ENCODE peak calls at places on chromosomes 4 and X, in five cellular contexts. Z is astrocyte of the spinal cord, R is fibroblast of pulmonary artery, I is lung, H is lower leg skin. L is an unnamed sample.

GRCh38 chrX:21960569-21960968 is 20.1 kb downstream of the SMS start:
- DNase-seq in Z (no peak), R (peak), I (no peak), H (no peak), L (no peak)

GRCh38 chr4:68929076-68929737 is 22.4 kb downstream of the UGT2A3 start:
- DNase-seq in Z (no peak), R (no peak), I (no peak), H (no peak), L (no peak)

GRCh38 chrX:153703036-153703370 is 15.3 kb downstream of the SLC6A8 start:
- DNase-seq in Z (peak), R (peak), I (no peak), H (no peak), L (peak)

GRCh38 chr4:89299153-89299789 is 8.3 kb downstream of the GPRIN3 start:
- DNase-seq in Z (no peak), R (no peak), I (no peak), H (no peak), L (no peak)

GRCh38 chrX:30313322-30313721 is 4.1 kb upstream of the NR0B1 start:
- DNase-seq in Z (no peak), R (no peak), I (no peak), H (no peak), L (no peak)

GRCh38 chrX:101190736-101191135 is 28.9 kb upstream of the DRP2 start:
- DNase-seq in Z (no peak), R (no peak), I (no peak), H (no peak), L (no peak)

GRCh38 chrX:120213438-120214265 is 37.0 kb upstream of the ZBTB33 start:
- DNase-seq in Z (peak), R (peak), I (peak), H (peak), L (peak)

GRCh38 chrX:118286066-118286758 is 59.7 kb upstream of the WDR44 start:
- DNase-seq in Z (no peak), R (peak), I (no peak), H (no peak), L (peak)

GRCh38 chr4:185566425-185566824 is 31.1 kb upstream of the PDLIM3 start:
- DNase-seq in Z (no peak), R (peak), I (no peak), H (no peak), L (no peak)

GRCh38 chr4:41776466-41776865 is 27.9 kb upstream of the PHOX2B start:
- DNase-seq in Z (no peak), R (no peak), I (no peak), H (no peak), L (no peak)

GRCh38 chrX:96837808-96838207 is 45.9 kb upstream of the RPA4 start:
- DNase-seq in Z (peak), R (peak), I (no peak), H (no peak), L (peak)

GRCh38 chr4:180455226-180455625 is 1788.0 kb upstream of the TENM3 start:
- DNase-seq in Z (no peak), R (no peak), I (no peak), H (no peak), L (no peak)

GRCh38 chr4:8188085-8188484 is 11.0 kb upstream of the SH3TC1 start:
- DNase-seq in Z (peak), R (no peak), I (no peak), H (no peak), L (no peak)
- TF ChIP-seq CTCF in Z (no peak), R (no peak), I (no peak), H (no peak), L (no peak)

GRCh38 chr4:3371038-3371437 is 70.7 kb upstream of the HGFAC start:
- DNase-seq in Z (peak), R (peak), I (no peak), H (no peak), L (peak)

GRCh38 chr4:3372933-3373465 is 68.8 kb upstream of the HGFAC start:
- DNase-seq in Z (peak), R (no peak), I (peak), H (peak), L (no peak)

GRCh38 chr4:3372264-3372932 is 69.4 kb upstream of the HGFAC start:
- DNase-seq in Z (no peak), R (no peak), I (no peak), H (no peak), L (no peak)

GRCh38 chr4:3369781-3370660 is 71.7 kb upstream of the HGFAC start:
- DNase-seq in Z (peak), R (peak), I (no peak), H (peak), L (peak)

DNA sequence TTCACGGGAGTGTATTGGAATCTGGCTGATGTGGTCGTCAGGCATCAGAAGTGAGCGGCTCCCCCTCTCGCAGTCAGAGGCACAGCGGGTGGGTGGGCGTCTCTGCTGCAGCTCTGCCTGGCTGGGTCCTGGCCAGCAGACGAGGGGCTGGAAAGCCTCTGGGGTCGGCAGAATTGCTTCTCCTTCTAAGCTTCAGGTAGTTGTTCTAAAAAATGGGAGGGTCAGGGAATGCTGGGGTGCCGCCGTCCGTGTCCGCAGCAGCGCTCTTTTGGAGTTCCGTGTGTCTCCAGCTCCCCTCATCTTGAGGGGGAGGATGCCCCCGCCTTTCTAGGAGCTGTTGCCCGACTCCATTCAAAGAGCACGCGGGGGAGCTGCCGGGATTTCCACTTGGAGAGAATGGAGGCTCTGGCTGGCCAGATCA is 70.2 kb upstream of the HGFAC start:
- DNase-seq in Z (no peak), R (peak), I (no peak), H (no peak), L (no peak)
- H3K4me3 ChIP-seq in Z (peak), R (peak), I (no peak), H (no peak), L (peak)

GRCh38 chr4:44738615-44739014 is 12.3 kb upstream of the GNPDA2 start:
- DNase-seq in Z (peak), R (no peak), I (no peak), H (no peak), L (peak)
- TF ChIP-seq CTCF in Z (peak), R (no peak), I (no peak), H (no peak), L (peak)

GRCh38 chr4:107600456-107600855 is 119.6 kb downstream of the PAPSS1 start:
- DNase-seq in Z (peak), R (peak), I (no peak), H (no peak), L (peak)

GRCh38 chr4:107603430-107603829 is 116.6 kb downstream of the PAPSS1 start:
- DNase-seq in Z (peak), R (peak), I (no peak), H (no peak), L (no peak)

GRCh38 chr4:107599841-107600240 is 120.2 kb downstream of the PAPSS1 start:
- DNase-seq in Z (no peak), R (no peak), I (no peak), H (no peak), L (no peak)

GRCh38 chr4:107600993-107601392 is 119.0 kb downstream of the PAPSS1 start:
- DNase-seq in Z (no peak), R (no peak), I (no peak), H (no peak), L (no peak)
- H3K4me3 ChIP-seq in Z (no peak), R (no peak), I (no peak), H (no peak), L (no peak)

DNA sequence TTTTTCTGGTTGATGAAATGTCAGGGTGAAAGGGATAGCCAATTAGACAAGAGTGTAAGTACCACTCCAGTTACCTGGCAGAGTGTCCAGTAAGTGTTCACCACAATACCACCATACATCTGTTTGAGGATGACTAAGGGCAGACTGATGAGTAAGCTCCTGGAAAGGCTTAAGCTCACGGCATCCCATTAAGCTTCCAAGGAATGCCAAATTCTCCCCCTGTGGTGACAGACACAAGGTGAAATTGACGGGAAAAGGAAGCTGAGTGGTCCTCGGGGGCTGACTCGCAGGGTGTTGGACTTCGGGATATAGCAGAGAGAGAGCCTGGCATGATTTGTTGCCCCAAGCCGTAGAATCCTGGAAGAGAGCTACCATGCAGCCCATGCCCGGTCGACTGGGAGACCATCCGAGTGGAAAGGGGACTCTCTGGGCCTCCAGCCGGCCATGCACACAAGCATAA is 7.6 kb upstream of the BST1 start:
- DNase-seq in Z (peak), R (peak), I (no peak), H (no peak), L (peak)
- TF ChIP-seq CTCF in Z (no peak), R (no peak), I (no peak), H (no peak), L (peak)

DNA sequence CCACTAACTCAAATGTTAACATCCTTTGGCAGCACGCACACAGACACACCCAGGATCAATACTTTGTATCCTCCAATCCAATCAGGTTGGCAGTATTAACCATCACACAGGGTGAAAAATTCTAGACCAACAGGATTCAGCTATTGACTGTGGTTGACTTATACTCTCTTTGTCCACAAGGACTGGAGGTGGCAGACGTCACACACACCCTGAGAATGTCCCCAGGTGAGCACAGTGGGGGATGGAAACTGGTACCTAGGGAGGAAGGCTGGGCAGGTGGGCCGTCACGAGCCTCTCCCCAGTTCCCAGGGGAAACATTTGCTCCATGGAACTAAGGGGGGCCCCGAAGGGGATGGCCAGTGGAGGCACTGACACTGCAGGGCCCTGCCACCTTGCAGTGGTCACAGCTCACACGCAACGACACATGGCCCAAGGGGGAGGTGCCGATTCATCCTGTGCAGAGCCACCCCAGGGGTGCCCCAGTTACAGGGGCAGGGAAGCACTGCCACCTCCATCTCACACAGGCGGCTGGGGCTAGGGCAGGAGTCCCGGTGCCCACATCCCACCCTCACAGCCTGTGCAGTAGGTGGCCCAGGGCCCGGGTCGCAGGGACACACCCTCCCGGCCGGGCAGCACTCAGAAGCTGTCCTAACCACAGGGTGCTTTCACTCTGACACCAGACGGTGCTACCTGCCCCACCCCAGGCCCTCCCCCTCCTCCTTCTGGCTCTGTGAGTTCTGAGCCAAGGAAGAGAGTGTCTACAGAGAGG is 17.4 kb downstream of the ZFYVE28 start:
- DNase-seq in Z (no peak), R (no peak), I (no peak), H (no peak), L (no peak)
- H3K4me3 ChIP-seq in Z (no peak), R (no peak), I (no peak), H (no peak), L (no peak)

GRCh38 chr4:6892190-6892908 is 17.3 kb upstream of the TBC1D14 start:
- DNase-seq in Z (peak), R (peak), I (no peak), H (peak), L (peak)

GRCh38 chr4:6894086-6894478 is 15.5 kb upstream of the TBC1D14 start:
- DNase-seq in Z (no peak), R (no peak), I (no peak), H (no peak), L (no peak)

GRCh38 chr4:6894528-6895498 is 14.8 kb upstream of the TBC1D14 start:
- DNase-seq in Z (no peak), R (no peak), I (no peak), H (no peak), L (no peak)

GRCh38 chr4:6892909-6893202 is 16.8 kb upstream of the TBC1D14 start:
- DNase-seq in Z (no peak), R (no peak), I (no peak), H (no peak), L (no peak)

DNA sequence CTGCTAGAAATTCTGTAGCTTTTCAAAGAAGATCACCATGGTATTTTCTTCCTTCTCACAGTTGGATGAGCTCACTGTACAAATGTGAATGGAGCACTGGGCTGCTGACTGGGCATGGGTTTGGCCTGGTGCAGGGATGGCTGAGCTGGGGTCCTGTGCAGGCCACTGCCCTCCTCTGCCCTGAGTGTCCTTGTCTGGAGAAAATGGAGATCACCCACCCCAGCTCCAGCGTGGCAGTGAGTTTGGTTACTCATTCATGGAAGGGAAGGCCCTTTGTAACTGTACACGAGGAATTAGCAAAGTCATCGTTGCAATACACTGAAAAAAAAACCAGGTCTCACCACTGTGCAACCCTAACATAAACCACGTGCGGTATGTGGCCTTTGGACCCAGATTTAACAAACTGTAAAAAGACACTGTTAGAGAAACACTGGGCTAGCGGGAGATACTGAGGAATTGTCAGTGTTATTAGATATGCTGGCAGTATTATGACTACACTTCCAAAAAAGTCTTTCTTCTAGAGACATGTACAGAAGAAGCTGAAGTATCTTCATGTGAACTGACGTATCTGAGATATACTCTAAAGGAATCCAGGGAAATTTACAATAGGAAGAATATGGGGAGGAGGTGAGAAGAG is 16.1 kb upstream of the TBC1D14 start:
- DNase-seq in Z (peak), R (no peak), I (no peak), H (no peak), L (peak)
- TF ChIP-seq CTCF in Z (no peak), R (no peak), I (no peak), H (no peak), L (no peak)

DNA sequence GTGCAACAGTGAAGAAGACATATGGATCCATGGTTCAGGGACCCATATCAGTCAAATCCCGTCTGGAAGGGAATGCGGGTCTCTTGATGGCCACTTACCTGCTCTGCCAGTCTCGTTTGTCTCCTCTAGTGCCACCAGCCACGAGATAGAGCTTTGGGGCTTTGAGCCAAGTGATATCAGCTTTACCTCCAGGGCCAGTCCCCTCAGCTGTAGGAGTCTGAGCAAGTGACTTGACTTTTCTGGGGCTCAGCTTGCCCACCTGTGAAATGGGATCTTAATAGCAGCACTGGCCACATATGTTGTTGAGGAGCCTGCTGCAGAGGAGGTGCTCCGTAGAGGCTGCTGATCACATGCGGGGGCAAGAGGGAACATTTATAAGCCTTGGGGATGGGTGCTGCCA is 1.2 kb downstream of the SLC2A9 start:
- DNase-seq in Z (no peak), R (no peak), I (no peak), H (no peak), L (no peak)
- H3K4me3 ChIP-seq in Z (no peak), R (peak), I (no peak), H (no peak), L (no peak)

GRCh38 chr4:36414248-36414647 is 132.8 kb downstream of the DTHD1 start:
- DNase-seq in Z (no peak), R (peak), I (no peak), H (no peak), L (no peak)
- TF ChIP-seq CTCF in Z (no peak), R (peak), I (no peak), H (no peak), L (no peak)

GRCh38 chrX:103061486-103061885 is 2.5 kb downstream of the BEX1 start:
- DNase-seq in Z (no peak), R (no peak), I (no peak), H (no peak), L (no peak)

GRCh38 chrX:103063191-103063845 is 653 bp downstream of the BEX1 start:
- DNase-seq in Z (peak), R (peak), I (no peak), H (no peak), L (peak)

GRCh38 chrX:103066606-103067005 is 2.6 kb upstream of the BEX1 start:
- DNase-seq in Z (no peak), R (peak), I (no peak), H (no peak), L (peak)

GRCh38 chrX:103063918-103064434 is at the start of gene BEX1:
- DNase-seq in Z (peak), R (peak), I (no peak), H (no peak), L (peak)
- H3K4me3 ChIP-seq in Z (peak), R (peak), I (peak), H (no peak), L (peak)

L was measured in fibroblast of the aortic adventitia.